ENCODE peak calls at places on chromosomes 11 and 22, in ten cellular contexts. D is OCI-LY7, I is hepatocyte, S is psoas muscle, O is cardiac muscle cell, F is mammary epithelial cell, V is mesenchymal stem cell, G is heart left ventricle, T is endothelial cell of umbilical vein, N is fibroblast of lung. Z is an unnamed sample. For H3K9me3 and H3K4me1, the result is how much of the 10 kb centered on the place peaks cover.

GRCh38 chr11:8039530-8040260 is 41.3 kb upstream of the TUB start:
- DNase-seq in D (no peak), I (no peak), S (no peak), O (no peak), F (no peak), V (no peak), G (no peak), T (no peak), N (no peak), Z (no peak)

GRCh38 chr11:114307524-114308203 is 11.5 kb downstream of the NNMT start:
- DNase-seq in D (no peak), I (peak), S (peak), O (no peak), F (peak), V (peak), G (peak), T (peak), N (peak), Z (peak)

GRCh38 chr11:70952171-70952570 is 300.2 kb downstream of the SHANK2 start:
- DNase-seq in D (no peak), I (no peak), S (no peak), O (no peak), F (no peak), V (no peak), G (no peak), T (no peak), N (no peak), Z (no peak)

GRCh38 chr11:74696932-74697687 is 34.1 kb downstream of the CHRDL2 start:
- DNase-seq in D (no peak), I (peak), S (peak), O (peak), F (peak), V (peak), G (peak), T (peak), N (peak), Z (peak)

GRCh38 chr11:83241291-83241946 is 44.7 kb downstream of the CCDC90B start:
- DNase-seq in D (peak), I (peak), S (no peak), O (peak), F (peak), V (peak), G (no peak), T (peak), N (peak), Z (no peak)

GRCh38 chr11:108239076-108239475 is 16.2 kb downstream of the ATM start:
- DNase-seq in D (no peak), I (no peak), S (no peak), O (no peak), F (no peak), V (no peak), G (no peak), T (no peak), N (no peak), Z (no peak)

GRCh38 chr11:114168691-114169090 is 109.2 kb downstream of the ZBTB16 start:
- DNase-seq in D (peak), I (no peak), S (no peak), O (no peak), F (no peak), V (no peak), G (no peak), T (no peak), N (no peak), Z (no peak)

GRCh38 chr22:26893711-26894110 is 236.3 kb downstream of the MIAT start:
- DNase-seq in D (no peak), I (no peak), S (no peak), O (no peak), F (no peak), V (no peak), G (no peak), T (no peak), N (no peak), Z (no peak)

GRCh38 chr11:125959931-125960330 is 14.1 kb downstream of the VSIG10L2 start:
- DNase-seq in D (no peak), I (no peak), S (no peak), O (no peak), F (no peak), V (no peak), G (no peak), T (no peak), N (no peak), Z (no peak)

GRCh38 chr22:36182871-36183270 is 18.7 kb downstream of the APOL4 start:
- DNase-seq in D (no peak), I (no peak), S (no peak), O (no peak), F (no peak), V (no peak), G (no peak), T (no peak), N (no peak), Z (no peak)

GRCh38 chr11:68380786-68381622 is 68.6 kb downstream of the LRP5 start:
- DNase-seq in D (peak), I (no peak), S (no peak), O (no peak), F (no peak), V (peak), G (peak), T (peak), N (no peak), Z (peak)

GRCh38 chr11:76369406-76369805 is 11.5 kb downstream of the THAP12 start:
- DNase-seq in D (no peak), I (no peak), S (no peak), O (no peak), F (no peak), V (no peak), G (no peak), T (no peak), N (no peak), Z (no peak)

GRCh38 chr11:70146895-70147520 is 56.1 kb upstream of the FADD start:
- DNase-seq in D (no peak), I (no peak), S (no peak), O (no peak), F (no peak), V (no peak), G (no peak), T (no peak), N (no peak), Z (no peak)

GRCh38 chr22:24947881-24948280 is 1.4 kb upstream of the LHFPL7 start:
- DNase-seq in D (no peak), I (no peak), S (no peak), O (no peak), F (no peak), V (no peak), G (no peak), T (no peak), N (no peak), Z (no peak)

GRCh38 chr11:70410276-70410675 is 11.9 kb downstream of the CTTN start:
- DNase-seq in D (no peak), I (no peak), S (no peak), O (no peak), F (no peak), V (no peak), G (peak), T (no peak), N (no peak), Z (peak)

GRCh38 chr11:284081-285020 is 4.6 kb upstream of the PGGHG start:
- DNase-seq in D (no peak), I (no peak), S (no peak), O (no peak), F (no peak), V (no peak), G (no peak), T (no peak), N (no peak), Z (peak)
- H3K9me3 ChIP-seq in D (under half), I (under half), S (under half), O (under half), F (under half), V (under half), G (under half), T (under half), N (under half), Z (under half)

DNA sequence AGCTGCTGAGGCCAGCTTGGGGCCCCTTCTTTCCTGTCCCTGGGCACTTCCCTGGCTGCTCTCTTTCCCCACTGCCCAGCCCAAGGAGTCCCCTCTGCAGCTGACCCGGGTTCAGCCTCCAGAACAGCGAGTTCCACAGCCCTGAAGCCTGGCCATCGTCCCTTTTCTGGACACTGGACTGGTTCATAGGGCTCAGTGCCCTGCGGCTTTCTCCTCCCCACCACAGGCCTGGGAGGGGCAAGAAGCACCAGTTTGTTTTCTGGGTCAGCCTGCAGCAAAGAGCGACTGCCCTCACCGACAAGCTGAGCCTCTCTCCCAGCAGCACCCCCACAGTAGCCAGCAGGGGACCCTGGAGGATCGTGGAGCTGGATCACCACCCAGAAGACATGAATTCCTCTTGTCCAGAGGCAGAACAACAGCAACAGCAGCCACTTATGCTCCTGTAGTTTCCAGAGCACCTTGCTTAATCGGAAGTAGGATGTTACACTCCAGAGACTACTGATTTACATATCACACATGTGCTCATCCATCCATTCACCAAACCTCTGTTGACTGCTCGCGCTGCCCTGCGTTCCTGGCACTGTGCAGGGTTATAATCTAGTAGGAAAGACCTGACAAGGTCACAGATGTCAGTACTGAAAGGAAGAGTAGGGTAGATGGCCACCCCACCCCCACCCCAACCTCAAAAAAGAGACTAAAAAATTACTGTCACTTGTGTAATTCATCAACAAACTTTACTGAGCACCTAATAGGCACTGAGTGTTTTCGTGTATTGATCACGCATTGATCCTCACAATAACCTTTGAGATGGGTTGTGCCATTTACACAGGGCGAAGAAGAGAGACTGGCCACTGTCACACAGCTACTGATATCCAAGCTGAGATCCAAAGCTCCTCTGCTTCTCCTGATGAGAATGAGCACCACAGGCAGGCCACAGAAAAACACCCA is 13.0 kb upstream of the CXCR5 start:
- DNase-seq in D (peak), I (no peak), S (no peak), O (peak), F (no peak), V (no peak), G (peak), T (no peak), N (peak), Z (peak)
- H3K4me1 ChIP-seq in D (half or more), I (under half), S (under half), O (under half), F (under half), V (under half), G (under half), T (under half), N (under half), Z (under half)

DNA sequence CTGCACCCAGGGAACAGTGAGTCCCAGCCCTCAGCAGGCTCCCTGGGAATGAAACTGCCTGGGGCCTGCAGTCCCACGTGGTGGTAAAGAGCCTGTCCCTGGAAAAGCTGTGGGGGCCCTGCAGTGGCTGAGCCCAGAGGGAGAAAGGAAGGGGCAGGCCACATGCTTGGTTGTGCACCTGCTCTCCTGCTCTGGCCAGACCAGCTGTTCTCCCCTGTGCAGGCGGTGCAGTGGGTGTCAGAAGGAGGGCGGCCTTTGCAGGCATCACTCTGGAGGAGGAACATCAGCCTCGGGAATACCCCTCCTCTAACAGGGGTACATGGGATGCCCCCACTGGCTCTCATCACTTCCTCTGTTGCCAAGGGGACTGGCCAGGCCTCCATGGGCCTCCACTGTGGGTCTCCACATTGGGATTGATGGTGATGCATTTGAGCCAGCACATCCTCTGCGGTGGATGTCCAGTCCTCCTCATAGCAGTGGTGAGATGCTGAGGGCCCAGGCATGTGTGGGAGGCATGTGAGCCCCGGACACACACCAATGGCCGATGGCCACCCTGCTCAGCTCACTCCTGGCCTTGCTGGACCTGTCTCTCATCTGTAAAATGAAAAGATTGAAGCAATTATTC is 690.3 kb downstream of the BRD1 start:
- DNase-seq in D (no peak), I (no peak), S (no peak), O (no peak), F (no peak), V (no peak), G (no peak), T (no peak), N (no peak), Z (no peak)
- H3K9me3 ChIP-seq in D (under half), I (under half), S (under half), O (under half), F (half or more), V (under half), G (under half), T (under half), N (under half), Z (under half)

DNA sequence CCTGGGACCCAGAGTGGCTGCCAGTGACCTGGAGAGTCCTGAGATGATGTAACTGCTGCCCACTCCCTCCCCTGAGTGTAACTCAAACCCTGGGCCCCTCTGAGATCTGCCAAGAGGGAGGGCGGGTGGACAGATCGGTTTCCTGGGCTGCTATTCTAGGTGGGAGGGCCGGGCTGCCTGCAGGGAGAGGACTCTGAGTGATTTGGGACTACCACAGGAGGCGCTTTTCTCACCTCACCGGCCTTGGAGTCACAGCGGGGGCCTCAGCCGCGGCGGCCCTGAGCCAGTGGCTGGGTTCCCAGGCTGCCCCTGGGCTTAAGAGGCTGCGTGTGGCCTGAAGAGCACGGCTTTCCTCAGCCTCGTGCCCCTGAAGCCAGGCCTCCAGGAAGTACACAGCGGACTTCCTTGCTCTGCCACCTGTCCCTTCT is 11.4 kb downstream of the RELT start:
- DNase-seq in D (no peak), I (no peak), S (peak), O (peak), F (no peak), V (no peak), G (no peak), T (no peak), N (peak), Z (no peak)
- H3K4me1 ChIP-seq in D (half or more), I (under half), S (half or more), O (under half), F (under half), V (half or more), G (half or more), T (under half), N (under half), Z (under half)

DNA sequence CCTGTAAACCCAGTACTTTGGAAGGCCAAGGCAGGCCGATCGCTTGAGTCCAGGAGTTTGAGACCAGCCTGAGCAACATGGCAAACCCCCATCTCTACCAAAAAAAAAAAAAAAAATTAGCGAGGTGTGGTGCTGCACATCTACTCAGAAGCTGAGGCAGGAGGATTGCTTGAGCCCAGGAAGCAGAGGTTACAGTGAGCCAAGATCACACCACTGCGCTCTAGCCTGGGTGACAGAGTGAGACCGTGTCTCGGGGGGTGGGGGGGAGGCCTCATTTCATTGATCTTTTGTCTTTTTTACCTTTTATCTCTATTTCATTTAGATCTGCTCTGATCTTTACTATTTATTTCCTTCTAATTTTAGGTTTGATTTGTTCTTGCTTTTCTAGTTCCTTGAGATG is 51.8 kb downstream of the KCNQ1OT1 start:
- DNase-seq in D (no peak), I (no peak), S (no peak), O (no peak), F (no peak), V (no peak), G (no peak), T (no peak), N (no peak), Z (no peak)
- H3K9me3 ChIP-seq in D (under half), I (half or more), S (half or more), O (under half), F (under half), V (half or more), G (under half), T (under half), N (under half), Z (half or more)

GRCh38 chr11:46700251-46701077 is at the start of the genes ARHGAP1 and ZNF408:
- DNase-seq in D (peak), I (peak), S (peak), O (peak), F (peak), V (peak), G (peak), T (peak), N (peak), Z (peak)

GRCh38 chr11:46697723-46698122 is 2.7 kb downstream of the ARHGAP1 start:
- DNase-seq in D (no peak), I (no peak), S (no peak), O (no peak), F (no peak), V (no peak), G (no peak), T (no peak), N (no peak), Z (no peak)

GRCh38 chr11:46696212-46696558 is 4.2 kb downstream of the ARHGAP1 start:
- DNase-seq in D (no peak), I (no peak), S (peak), O (no peak), F (no peak), V (no peak), G (peak), T (no peak), N (no peak), Z (peak)

GRCh38 chr11:46697303-46697702 is 3.1 kb downstream of the ARHGAP1 start:
- DNase-seq in D (no peak), I (no peak), S (no peak), O (peak), F (no peak), V (peak), G (peak), T (no peak), N (no peak), Z (peak)

DNA sequence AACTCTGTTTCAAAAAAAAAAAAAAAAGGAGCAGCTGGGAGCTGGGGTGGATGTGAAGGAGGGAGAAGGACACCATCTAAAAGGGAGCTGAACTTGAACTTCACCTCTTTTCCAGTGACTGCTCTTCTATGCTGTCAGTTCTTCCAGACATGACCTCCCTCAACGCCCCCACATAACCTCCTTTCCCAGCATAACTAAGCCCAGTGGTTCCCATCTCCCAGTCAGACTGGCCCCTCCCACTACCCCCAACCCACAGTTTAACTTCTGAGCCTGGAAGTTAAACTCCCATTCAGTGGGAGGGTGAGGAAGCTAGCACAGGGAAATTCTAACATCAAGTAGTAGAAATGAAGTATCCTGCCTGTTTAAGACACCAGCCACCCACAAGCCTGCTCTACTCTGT is 1.8 kb downstream of the ARHGAP1 start:
- DNase-seq in D (no peak), I (no peak), S (no peak), O (no peak), F (no peak), V (peak), G (no peak), T (no peak), N (no peak), Z (no peak)
- H3K4me1 ChIP-seq in D (under half), I (under half), S (half or more), O (under half), F (under half), V (under half), G (half or more), T (under half), N (under half), Z (half or more)

GRCh38 chr22:47207387-47207786 is 444.9 kb downstream of the TBC1D22A start:
- DNase-seq in D (no peak), I (no peak), S (no peak), O (no peak), F (no peak), V (no peak), G (no peak), T (no peak), N (no peak), Z (no peak)

GRCh38 chr22:47205562-47205961 is 443.1 kb downstream of the TBC1D22A start:
- DNase-seq in D (no peak), I (no peak), S (no peak), O (no peak), F (no peak), V (no peak), G (no peak), T (no peak), N (no peak), Z (no peak)

GRCh38 chr22:47207846-47208554 is 445.6 kb downstream of the TBC1D22A start:
- DNase-seq in D (no peak), I (no peak), S (no peak), O (no peak), F (no peak), V (no peak), G (no peak), T (no peak), N (no peak), Z (no peak)

GRCh38 chr22:47206185-47206584 is 443.7 kb downstream of the TBC1D22A start:
- DNase-seq in D (no peak), I (no peak), S (no peak), O (no peak), F (no peak), V (no peak), G (no peak), T (no peak), N (no peak), Z (no peak)

DNA sequence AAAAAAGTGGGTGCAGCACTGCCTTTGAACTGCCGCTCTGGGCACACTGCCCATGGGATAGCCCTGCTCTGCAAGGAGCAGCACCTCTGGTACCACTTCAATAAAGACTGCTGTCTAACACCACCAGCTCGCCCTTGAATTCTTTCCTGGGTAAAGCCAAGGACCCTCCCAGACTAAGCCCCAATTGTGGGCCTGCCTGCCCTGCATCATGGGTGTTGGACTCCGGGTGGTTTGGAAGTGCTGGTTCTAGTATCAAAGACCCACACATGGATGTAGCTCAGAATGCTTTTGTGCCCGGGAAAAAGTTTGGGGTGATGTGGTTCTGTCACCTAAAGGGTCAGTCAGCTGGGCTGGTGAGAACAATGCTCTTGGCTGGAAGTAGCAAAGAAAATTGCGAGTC is 444.4 kb downstream of the TBC1D22A start:
- DNase-seq in D (no peak), I (no peak), S (no peak), O (no peak), F (no peak), V (no peak), G (no peak), T (no peak), N (no peak), Z (no peak)
- H3K9me3 ChIP-seq in D (under half), I (under half), S (under half), O (under half), F (under half), V (under half), G (under half), T (under half), N (under half), Z (under half)

GRCh38 chr11:1150769-1151365 is 6.9 kb upstream of the MUC5AC start:
- DNase-seq in D (no peak), I (peak), S (peak), O (no peak), F (no peak), V (no peak), G (no peak), T (peak), N (peak), Z (peak)
- H3K4me1 ChIP-seq in D (under half), I (under half), S (under half), O (under half), F (under half), V (under half), G (under half), T (under half), N (under half), Z (under half)

Z was measured in heart right ventricle.